ENCODE peak calls at places on chromosomes 12 and 14, in six cellular contexts. One of them, this sample, is unnamed.

GRCh38 chr14:35122696-35123387 is 490 bp downstream of the PRORP start:
- DNase-seq in Peyer's patch: no peak
- DNase-seq in stomach: no peak
- DNase-seq in tibial nerve: no peak
- DNase-seq in H54: no peak
- DNase-seq in IMR-90: peak
- DNase-seq in this sample: no peak

GRCh38 chr12:113899844-113900471 is 66.2 kb downstream of the RBM19 start:
- DNase-seq in H54: no peak
- DNase-seq in stomach: no peak
- DNase-seq in IMR-90: no peak
- DNase-seq in tibial nerve: no peak
- DNase-seq in Peyer's patch: no peak
- DNase-seq in this sample: peak

GRCh38 chr12:13336216-13336615 is 139.7 kb downstream of the EMP1 start:
- DNase-seq in tibial nerve: no peak
- DNase-seq in H54: no peak
- DNase-seq in Peyer's patch: no peak
- DNase-seq in IMR-90: no peak
- DNase-seq in stomach: no peak
- DNase-seq in this sample: no peak

GRCh38 chr14:92819011-92819410 is 24.9 kb downstream of the GOLGA5 start:
- DNase-seq in tibial nerve: no peak
- DNase-seq in H54: no peak
- DNase-seq in stomach: no peak
- DNase-seq in Peyer's patch: no peak
- DNase-seq in IMR-90: no peak
- DNase-seq in this sample: no peak

GRCh38 chr12:57093412-57094193 is 4.7 kb downstream of the NAB2 start:
- DNase-seq in H54: no peak
- DNase-seq in IMR-90: peak
- DNase-seq in stomach: peak
- DNase-seq in Peyer's patch: peak
- DNase-seq in tibial nerve: peak
- DNase-seq in this sample: peak

GRCh38 chr12:76047742-76048141 is 16.2 kb upstream of the PHLDA1 start:
- DNase-seq in IMR-90: no peak
- DNase-seq in tibial nerve: no peak
- DNase-seq in stomach: no peak
- DNase-seq in Peyer's patch: no peak
- DNase-seq in H54: no peak
- DNase-seq in this sample: no peak

GRCh38 chr12:131915774-131916173 is 13.3 kb upstream of the PUS1 start:
- DNase-seq in IMR-90: no peak
- DNase-seq in stomach: no peak
- DNase-seq in tibial nerve: no peak
- DNase-seq in H54: no peak
- DNase-seq in Peyer's patch: no peak
- DNase-seq in this sample: no peak

GRCh38 chr14:37900582-37900981 is 305.2 kb downstream of the TTC6 start:
- DNase-seq in stomach: no peak
- DNase-seq in tibial nerve: no peak
- DNase-seq in IMR-90: peak
- DNase-seq in Peyer's patch: no peak
- DNase-seq in H54: no peak
- DNase-seq in this sample: no peak

GRCh38 chr12:69648476-69648875 is 37.8 kb upstream of the LRRC10 start:
- DNase-seq in H54: no peak
- DNase-seq in IMR-90: peak
- DNase-seq in tibial nerve: no peak
- DNase-seq in Peyer's patch: no peak
- DNase-seq in stomach: no peak
- DNase-seq in this sample: no peak

DNA sequence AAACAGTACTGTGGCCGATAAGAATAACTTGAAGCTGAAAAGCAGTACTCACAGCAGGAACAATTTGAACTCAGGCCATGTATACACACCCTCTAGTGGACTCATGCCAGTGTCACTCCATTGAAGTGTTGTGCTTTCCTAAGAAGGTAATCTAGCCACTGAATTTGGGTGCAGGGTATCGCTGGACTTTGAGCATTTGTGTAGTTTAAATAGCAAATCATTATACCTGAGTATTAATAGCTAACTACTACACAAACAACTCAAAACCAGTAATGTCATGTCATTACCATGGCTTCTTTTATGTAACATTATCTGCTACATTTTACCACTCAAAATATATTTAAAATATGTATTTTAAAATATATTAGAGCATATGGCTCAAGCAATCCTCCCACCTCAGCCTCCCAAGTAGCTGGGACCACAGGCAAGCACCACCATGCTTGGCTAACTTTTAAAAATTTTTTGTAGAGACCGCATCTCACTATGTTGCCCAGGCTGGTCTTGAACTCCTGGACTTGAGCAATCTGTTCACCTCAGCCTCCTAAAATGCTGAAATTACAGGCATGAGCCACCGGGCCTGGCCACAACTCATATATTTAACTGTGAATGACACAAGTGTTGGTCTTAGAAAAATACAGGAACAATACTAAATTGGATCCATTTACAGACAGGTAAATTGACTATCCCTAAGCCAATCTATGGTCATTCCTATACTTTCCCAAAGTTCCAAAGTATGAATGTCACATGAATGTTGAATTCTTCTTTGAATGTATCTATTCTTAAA is 25.6 kb upstream of the ARID4A start:
- DNase-seq in stomach: peak
- DNase-seq in H54: no peak
- DNase-seq in tibial nerve: no peak
- DNase-seq in Peyer's patch: peak
- DNase-seq in IMR-90: peak
- DNase-seq in this sample: peak
- TF ChIP-seq POLR2A in stomach: no peak
- TF ChIP-seq POLR2A in H54: no peak
- TF ChIP-seq POLR2A in tibial nerve: no peak
- TF ChIP-seq POLR2A in Peyer's patch: no peak
- TF ChIP-seq POLR2A in IMR-90: no peak
- TF ChIP-seq POLR2A in this sample: no peak

GRCh38 chr12:6963016-6963731 is 7.3 kb downstream of the PHB2 start:
- DNase-seq in Peyer's patch: peak
- DNase-seq in H54: no peak
- DNase-seq in tibial nerve: no peak
- DNase-seq in IMR-90: no peak
- DNase-seq in stomach: peak
- DNase-seq in this sample: peak
- TF ChIP-seq POLR2A in Peyer's patch: peak
- TF ChIP-seq POLR2A in H54: no peak
- TF ChIP-seq POLR2A in tibial nerve: no peak
- TF ChIP-seq POLR2A in IMR-90: no peak
- TF ChIP-seq POLR2A in stomach: peak
- TF ChIP-seq POLR2A in this sample: peak

GRCh38 chr14:70935135-70935534 is 27.9 kb downstream of the PCNX1 start:
- DNase-seq in H54: no peak
- DNase-seq in IMR-90: no peak
- DNase-seq in Peyer's patch: no peak
- DNase-seq in tibial nerve: no peak
- DNase-seq in stomach: no peak
- DNase-seq in this sample: no peak
- TF ChIP-seq POLR2A in H54: no peak
- TF ChIP-seq POLR2A in IMR-90: no peak
- TF ChIP-seq POLR2A in Peyer's patch: no peak
- TF ChIP-seq POLR2A in tibial nerve: no peak
- TF ChIP-seq POLR2A in stomach: no peak
- TF ChIP-seq POLR2A in this sample: no peak

GRCh38 chr12:53483225-53483978 is 15.9 kb downstream of the MAP3K12 start:
- DNase-seq in stomach: no peak
- DNase-seq in IMR-90: no peak
- DNase-seq in tibial nerve: no peak
- DNase-seq in H54: no peak
- DNase-seq in Peyer's patch: peak
- DNase-seq in this sample: peak

GRCh38 chr12:53486730-53487487 is 12.3 kb downstream of the MAP3K12 start:
- DNase-seq in IMR-90: no peak
- DNase-seq in Peyer's patch: peak
- DNase-seq in stomach: no peak
- DNase-seq in tibial nerve: no peak
- DNase-seq in H54: no peak
- DNase-seq in this sample: peak

GRCh38 chr12:53483979-53484377 is 15.3 kb downstream of the MAP3K12 start:
- DNase-seq in stomach: no peak
- DNase-seq in tibial nerve: no peak
- DNase-seq in Peyer's patch: no peak
- DNase-seq in IMR-90: no peak
- DNase-seq in H54: no peak
- DNase-seq in this sample: no peak

GRCh38 chr12:53485955-53486729 is 13.1 kb downstream of the MAP3K12 start:
- DNase-seq in H54: no peak
- DNase-seq in tibial nerve: no peak
- DNase-seq in Peyer's patch: no peak
- DNase-seq in stomach: no peak
- DNase-seq in IMR-90: no peak
- DNase-seq in this sample: no peak

GRCh38 chr12:53484686-53485567 is 14.3 kb downstream of the MAP3K12 start:
- DNase-seq in stomach: no peak
- DNase-seq in Peyer's patch: no peak
- DNase-seq in H54: no peak
- DNase-seq in tibial nerve: no peak
- DNase-seq in IMR-90: no peak
- DNase-seq in this sample: no peak
- TF ChIP-seq POLR2A in stomach: no peak
- TF ChIP-seq POLR2A in Peyer's patch: no peak
- TF ChIP-seq POLR2A in H54: no peak
- TF ChIP-seq POLR2A in tibial nerve: no peak
- TF ChIP-seq POLR2A in IMR-90: peak
- TF ChIP-seq POLR2A in this sample: no peak

GRCh38 chr14:88824314-88825077 is at the start of gene TTC8:
- DNase-seq in Peyer's patch: peak
- DNase-seq in IMR-90: peak
- DNase-seq in stomach: peak
- DNase-seq in H54: peak
- DNase-seq in tibial nerve: peak
- DNase-seq in this sample: peak
- TF ChIP-seq POLR2A in Peyer's patch: peak
- TF ChIP-seq POLR2A in IMR-90: peak
- TF ChIP-seq POLR2A in stomach: no peak
- TF ChIP-seq POLR2A in H54: peak
- TF ChIP-seq POLR2A in tibial nerve: no peak
- TF ChIP-seq POLR2A in this sample: peak

GRCh38 chr14:22829661-22830328 is at the start of gene MRPL52:
- DNase-seq in stomach: peak
- DNase-seq in tibial nerve: peak
- DNase-seq in IMR-90: peak
- DNase-seq in H54: no peak
- DNase-seq in Peyer's patch: peak
- DNase-seq in this sample: peak
- TF ChIP-seq POLR2A in stomach: no peak
- TF ChIP-seq POLR2A in tibial nerve: no peak
- TF ChIP-seq POLR2A in IMR-90: peak
- TF ChIP-seq POLR2A in H54: no peak
- TF ChIP-seq POLR2A in Peyer's patch: peak
- TF ChIP-seq POLR2A in this sample: peak

DNA sequence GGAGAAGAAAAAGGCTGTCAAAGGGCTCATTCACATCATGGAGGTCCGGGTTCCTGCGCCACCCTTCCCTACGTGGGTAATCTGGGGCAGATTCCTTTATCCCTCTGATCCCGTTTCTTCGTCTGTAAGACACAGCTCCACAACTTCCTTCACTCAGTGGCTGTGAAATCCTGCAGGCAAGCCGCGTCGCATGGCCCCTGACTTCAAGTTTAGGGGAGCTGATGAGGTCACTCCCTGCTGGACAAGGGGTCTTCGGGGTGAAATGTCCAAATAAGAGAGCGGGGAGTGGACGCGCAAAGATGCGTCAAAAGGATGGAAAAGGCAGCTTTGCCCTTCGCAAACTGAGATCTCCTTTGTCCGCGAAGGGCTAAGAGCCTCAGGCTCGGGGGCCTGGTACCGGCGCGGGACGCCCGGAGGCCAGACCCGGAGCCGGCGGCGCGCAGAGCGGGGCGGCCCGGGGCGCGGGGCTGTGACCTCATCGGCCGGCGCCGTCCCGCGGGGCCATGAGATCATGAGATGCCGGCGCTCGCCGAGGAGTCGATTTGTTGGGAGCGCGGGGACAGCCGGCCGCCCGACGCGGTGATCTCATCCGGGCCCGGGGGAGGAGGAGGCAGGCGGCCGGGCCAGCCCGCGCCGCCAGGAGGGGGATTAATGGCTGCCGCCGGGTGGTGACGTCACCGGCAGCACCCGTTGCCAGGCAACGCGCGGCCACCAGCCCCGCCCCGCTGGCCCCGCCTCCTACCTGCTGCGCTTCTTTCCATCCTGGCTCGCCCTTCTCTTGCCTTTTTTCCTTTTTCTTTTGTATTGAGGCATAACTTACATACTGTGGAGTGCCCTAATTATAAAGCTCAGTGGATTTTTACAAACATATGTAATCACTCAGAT is 62.1 kb downstream of the HRK start:
- DNase-seq in H54: peak
- DNase-seq in stomach: peak
- DNase-seq in tibial nerve: peak
- DNase-seq in IMR-90: peak
- DNase-seq in Peyer's patch: peak
- DNase-seq in this sample: peak
- TF ChIP-seq POLR2A in H54: peak
- TF ChIP-seq POLR2A in stomach: no peak
- TF ChIP-seq POLR2A in tibial nerve: peak
- TF ChIP-seq POLR2A in IMR-90: peak
- TF ChIP-seq POLR2A in Peyer's patch: no peak
- TF ChIP-seq POLR2A in this sample: peak

GRCh38 chr12:123436017-123436964 is at the start of gene RILPL2:
- DNase-seq in IMR-90: peak
- DNase-seq in H54: peak
- DNase-seq in tibial nerve: peak
- DNase-seq in stomach: peak
- DNase-seq in Peyer's patch: peak
- DNase-seq in this sample: peak
- TF ChIP-seq POLR2A in IMR-90: no peak
- TF ChIP-seq POLR2A in H54: peak
- TF ChIP-seq POLR2A in tibial nerve: no peak
- TF ChIP-seq POLR2A in stomach: no peak
- TF ChIP-seq POLR2A in Peyer's patch: peak
- TF ChIP-seq POLR2A in this sample: peak

DNA sequence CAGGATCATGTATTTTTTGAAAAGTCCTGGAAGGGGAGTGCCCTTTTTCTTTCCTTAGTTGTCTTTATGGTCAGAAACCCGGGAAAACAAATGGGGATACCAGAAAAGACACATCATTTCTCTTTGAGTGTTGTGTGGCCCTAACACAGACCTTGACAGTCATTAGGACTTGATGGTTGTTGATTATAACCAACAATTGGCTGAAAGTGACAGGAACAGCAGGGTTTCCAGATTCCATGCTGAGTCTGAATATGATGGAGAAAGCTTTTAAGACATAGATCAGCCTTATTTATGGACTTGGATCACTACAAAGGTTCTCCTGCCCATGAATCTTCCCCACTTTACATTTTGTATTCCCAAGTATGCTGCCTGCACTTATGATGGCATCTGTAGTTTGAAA is 30.3 kb downstream of the POLR3B start:
- DNase-seq in tibial nerve: no peak
- DNase-seq in stomach: no peak
- DNase-seq in H54: no peak
- DNase-seq in Peyer's patch: no peak
- DNase-seq in IMR-90: no peak
- DNase-seq in this sample: no peak
- TF ChIP-seq POLR2A in tibial nerve: no peak
- TF ChIP-seq POLR2A in stomach: no peak
- TF ChIP-seq POLR2A in H54: no peak
- TF ChIP-seq POLR2A in Peyer's patch: no peak
- TF ChIP-seq POLR2A in IMR-90: no peak
- TF ChIP-seq POLR2A in this sample: no peak